ENCODE peak calls at places on chromosomes 1 and 21, in four cellular contexts. One of them, this sample, is unnamed.

GRCh38 chr1:6795661-6796060 is 10.4 kb downstream of the CAMTA1 start:
- DNase-seq in H1: no peak
- DNase-seq in H9: no peak
- DNase-seq in mesendoderm: peak; percentile 53
- DNase-seq in this sample: no peak

GRCh38 chr1:226109829-226110248 is 47.3 kb downstream of the H3-3A start:
- DNase-seq in mesendoderm: peak; percentile 93
- DNase-seq in H9: peak; percentile 84
- DNase-seq in H1: no peak
- DNase-seq in this sample: peak; percentile 87

GRCh38 chr1:119475866-119476439 is 31.1 kb upstream of the HSD3B1 start:
- DNase-seq in mesendoderm: peak; percentile 88
- DNase-seq in H1: peak; percentile 46
- DNase-seq in H9: peak; percentile 89
- DNase-seq in this sample: peak; percentile 84

GRCh38 chr1:153190373-153190772 is 12.9 kb upstream of the LELP1 start:
- DNase-seq in mesendoderm: peak; percentile 39
- DNase-seq in H9: no peak
- DNase-seq in H1: no peak
- DNase-seq in this sample: peak; percentile 65

GRCh38 chr1:87113313-87113712 is 198.9 kb downstream of the HS2ST1 start:
- DNase-seq in H1: no peak
- DNase-seq in H9: no peak
- DNase-seq in mesendoderm: no peak
- DNase-seq in this sample: no peak

GRCh38 chr1:174875306-174875705 is 124.4 kb upstream of the CACYBP start:
- DNase-seq in mesendoderm: peak; percentile 56
- DNase-seq in H9: peak; percentile 44
- DNase-seq in H1: no peak
- DNase-seq in this sample: peak; percentile 94

GRCh38 chr1:46218443-46218842 is 15.3 kb downstream of the LURAP1 start:
- DNase-seq in H9: no peak
- DNase-seq in H1: no peak
- DNase-seq in mesendoderm: no peak
- DNase-seq in this sample: no peak

GRCh38 chr1:33131191-33131590 is 50.2 kb downstream of the AZIN2 start:
- DNase-seq in mesendoderm: no peak
- DNase-seq in H1: no peak
- DNase-seq in H9: no peak
- DNase-seq in this sample: no peak

GRCh38 chr1:11682287-11682771 is 1.4 kb upstream of the MAD2L2 start:
- DNase-seq in mesendoderm: peak; percentile 66
- DNase-seq in H9: peak; percentile 83
- DNase-seq in H1: no peak
- DNase-seq in this sample: no peak

GRCh38 chr1:194208674-194209073 is 1022.3 kb upstream of the B3GALT2 start:
- DNase-seq in H9: no peak
- DNase-seq in mesendoderm: no peak
- DNase-seq in H1: no peak
- DNase-seq in this sample: no peak

GRCh38 chr1:233788687-233789086 is 115.8 kb upstream of the SLC35F3 start:
- DNase-seq in H1: no peak
- DNase-seq in mesendoderm: no peak
- DNase-seq in H9: no peak
- DNase-seq in this sample: no peak

GRCh38 chr1:100249155-100249536 is 488 bp downstream of the DBT start:
- DNase-seq in mesendoderm: no peak
- DNase-seq in H9: no peak
- DNase-seq in H1: no peak
- DNase-seq in this sample: no peak

DNA sequence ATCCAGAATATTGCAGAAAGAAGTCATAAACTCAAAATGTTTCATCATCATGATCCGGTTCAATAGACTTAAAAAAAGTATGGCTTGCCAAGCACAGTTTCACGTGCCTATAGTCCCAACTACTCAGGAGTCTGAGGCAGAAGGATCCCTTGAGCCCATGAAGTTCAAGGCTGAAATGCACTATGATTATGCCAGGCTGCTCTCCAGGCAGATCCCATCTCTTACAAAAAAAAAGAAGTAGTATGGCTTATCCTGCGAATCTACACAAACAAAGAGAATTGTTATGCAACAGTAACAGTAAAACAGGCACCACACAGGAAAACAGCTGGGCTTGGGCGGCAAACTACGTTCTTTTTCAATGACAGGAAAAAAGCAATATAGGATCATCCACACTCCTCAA is 76.2 kb downstream of the EIF4G3 start:
- DNase-seq in mesendoderm: no peak
- DNase-seq in H1: no peak
- DNase-seq in H9: no peak
- DNase-seq in this sample: peak; percentile 24
- H3K79me2 ChIP-seq in mesendoderm: peaks cover 9% of the 10 kb centered on the region
- H3K79me2 ChIP-seq in H1: no peaks in the 10 kb centered on the region
- H3K79me2 ChIP-seq in H9: peaks cover 2% of the 10 kb centered on the region
- H3K79me2 ChIP-seq in this sample: no peaks in the 10 kb centered on the region

DNA sequence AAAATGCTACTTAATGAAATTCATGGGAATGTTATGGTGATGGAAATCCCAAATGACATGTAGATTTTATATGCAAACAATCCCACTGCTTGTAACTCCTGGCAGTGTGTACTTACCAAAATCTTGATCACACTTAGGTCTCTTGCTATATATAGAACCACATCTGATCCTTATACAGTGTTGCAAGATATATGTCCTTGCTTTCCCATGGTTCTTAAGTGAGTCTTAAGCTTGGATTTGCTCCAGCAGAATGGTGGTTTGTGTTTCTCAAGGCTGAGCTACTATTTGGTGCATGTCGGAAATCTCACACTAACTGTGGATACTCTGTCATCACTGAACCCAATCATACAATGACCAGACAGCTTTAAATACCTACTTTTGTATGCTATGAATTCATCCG is 50.0 kb downstream of the KCNJ15 start:
- DNase-seq in H1: no peak
- DNase-seq in mesendoderm: no peak
- DNase-seq in H9: no peak
- DNase-seq in this sample: no peak
- H2AK5ac ChIP-seq in H1: no peak overlapping the region
- H2AK5ac ChIP-seq in mesendoderm: no peak overlapping the region
- H2AK5ac ChIP-seq in H9: no peak overlapping the region
- H2AK5ac ChIP-seq in this sample: no peak overlapping the region

GRCh38 chr1:202788800-202789199 is 19.4 kb downstream of the KDM5B start:
- DNase-seq in H1: no peak
- DNase-seq in mesendoderm: no peak
- DNase-seq in H9: no peak
- DNase-seq in this sample: no peak

GRCh38 chr1:202796670-202797069 is 11.6 kb downstream of the KDM5B start:
- DNase-seq in mesendoderm: no peak
- DNase-seq in H9: no peak
- DNase-seq in H1: no peak
- DNase-seq in this sample: no peak

GRCh38 chr1:202786804-202787203 is 21.4 kb downstream of the KDM5B start:
- DNase-seq in mesendoderm: no peak
- DNase-seq in H1: no peak
- DNase-seq in H9: no peak
- DNase-seq in this sample: no peak

GRCh38 chr1:202794049-202794725 is 14.0 kb downstream of the KDM5B start:
- DNase-seq in mesendoderm: no peak
- DNase-seq in H1: no peak
- DNase-seq in H9: no peak
- DNase-seq in this sample: peak; percentile 80

DNA sequence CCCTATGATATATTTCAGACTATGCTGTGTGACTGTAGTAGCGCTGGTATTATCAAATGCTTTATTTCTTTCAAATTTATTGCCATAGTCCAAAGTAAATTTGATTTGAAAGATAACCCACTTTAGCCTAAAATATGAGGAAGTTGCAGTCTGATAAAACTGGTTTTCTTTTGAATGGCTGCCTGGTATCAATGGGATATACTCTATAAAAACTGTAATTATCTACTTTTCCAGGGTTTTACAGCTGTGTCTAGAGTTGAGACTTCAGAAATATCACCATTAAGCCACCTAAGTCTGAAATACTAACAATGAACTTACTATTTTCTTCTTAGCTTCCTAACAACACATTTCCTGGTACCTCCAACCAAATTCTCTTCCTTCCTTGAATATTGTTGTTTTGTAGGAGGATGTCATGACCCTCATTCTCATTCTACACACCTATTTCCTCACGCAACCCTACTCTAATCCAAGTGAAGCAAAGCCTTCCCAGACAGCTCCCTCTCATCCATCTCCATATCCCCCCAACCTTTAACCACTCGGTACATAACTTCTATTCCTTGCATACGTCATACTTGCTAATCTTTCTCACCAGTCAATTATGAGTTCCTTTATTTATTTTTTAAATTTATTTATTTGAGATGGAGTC is 17.0 kb downstream of the KDM5B start:
- DNase-seq in H9: no peak
- DNase-seq in H1: no peak
- DNase-seq in mesendoderm: no peak
- DNase-seq in this sample: no peak
- H3K79me2 ChIP-seq in H9: peaks cover 53% of the 10 kb centered on the region
- H3K79me2 ChIP-seq in H1: peaks cover 23% of the 10 kb centered on the region
- H3K79me2 ChIP-seq in mesendoderm: peaks cover 71% of the 10 kb centered on the region
- H3K79me2 ChIP-seq in this sample: peaks cover 12% of the 10 kb centered on the region

GRCh38 chr1:67257173-67257535 is 50.5 kb upstream of the IL12RB2 start:
- DNase-seq in H1: no peak
- DNase-seq in mesendoderm: no peak
- DNase-seq in H9: no peak
- DNase-seq in this sample: no peak

GRCh38 chr1:67261646-67262045 is 46.0 kb upstream of the IL12RB2 start:
- DNase-seq in H9: peak; percentile 39
- DNase-seq in mesendoderm: peak; percentile 33
- DNase-seq in H1: no peak
- DNase-seq in this sample: no peak

GRCh38 chr1:67256291-67257172 is 51.1 kb upstream of the IL12RB2 start:
- DNase-seq in H9: no peak
- DNase-seq in mesendoderm: peak; percentile 58
- DNase-seq in H1: no peak
- DNase-seq in this sample: no peak
- H2AK5ac ChIP-seq in H9: no peak overlapping the region
- H2AK5ac ChIP-seq in mesendoderm: no peak overlapping the region
- H2AK5ac ChIP-seq in H1: no peak overlapping the region
- H2AK5ac ChIP-seq in this sample: no peak overlapping the region

GRCh38 chr1:214473392-214473791 is 78.0 kb downstream of the PTPN14 start:
- DNase-seq in H1: no peak
- DNase-seq in H9: no peak
- DNase-seq in mesendoderm: peak; percentile 85
- DNase-seq in this sample: no peak
- H3K79me2 ChIP-seq in H1: peaks cover 4% of the 10 kb centered on the region
- H3K79me2 ChIP-seq in H9: peaks cover 23% of the 10 kb centered on the region
- H3K79me2 ChIP-seq in mesendoderm: peaks cover 71% of the 10 kb centered on the region
- H3K79me2 ChIP-seq in this sample: peaks cover 10% of the 10 kb centered on the region

GRCh38 chr1:4425892-4426291 is 228.5 kb upstream of the AJAP1 start:
- DNase-seq in H9: peak; percentile 94
- DNase-seq in H1: no peak
- DNase-seq in mesendoderm: peak; percentile 60
- DNase-seq in this sample: no peak

GRCh38 chr1:4424254-4424653 is 230.2 kb upstream of the AJAP1 start:
- DNase-seq in mesendoderm: no peak
- DNase-seq in H9: no peak
- DNase-seq in H1: no peak
- DNase-seq in this sample: no peak

GRCh38 chr1:4424766-4425165 is 229.6 kb upstream of the AJAP1 start:
- DNase-seq in mesendoderm: no peak
- DNase-seq in H9: no peak
- DNase-seq in H1: no peak
- DNase-seq in this sample: no peak

DNA sequence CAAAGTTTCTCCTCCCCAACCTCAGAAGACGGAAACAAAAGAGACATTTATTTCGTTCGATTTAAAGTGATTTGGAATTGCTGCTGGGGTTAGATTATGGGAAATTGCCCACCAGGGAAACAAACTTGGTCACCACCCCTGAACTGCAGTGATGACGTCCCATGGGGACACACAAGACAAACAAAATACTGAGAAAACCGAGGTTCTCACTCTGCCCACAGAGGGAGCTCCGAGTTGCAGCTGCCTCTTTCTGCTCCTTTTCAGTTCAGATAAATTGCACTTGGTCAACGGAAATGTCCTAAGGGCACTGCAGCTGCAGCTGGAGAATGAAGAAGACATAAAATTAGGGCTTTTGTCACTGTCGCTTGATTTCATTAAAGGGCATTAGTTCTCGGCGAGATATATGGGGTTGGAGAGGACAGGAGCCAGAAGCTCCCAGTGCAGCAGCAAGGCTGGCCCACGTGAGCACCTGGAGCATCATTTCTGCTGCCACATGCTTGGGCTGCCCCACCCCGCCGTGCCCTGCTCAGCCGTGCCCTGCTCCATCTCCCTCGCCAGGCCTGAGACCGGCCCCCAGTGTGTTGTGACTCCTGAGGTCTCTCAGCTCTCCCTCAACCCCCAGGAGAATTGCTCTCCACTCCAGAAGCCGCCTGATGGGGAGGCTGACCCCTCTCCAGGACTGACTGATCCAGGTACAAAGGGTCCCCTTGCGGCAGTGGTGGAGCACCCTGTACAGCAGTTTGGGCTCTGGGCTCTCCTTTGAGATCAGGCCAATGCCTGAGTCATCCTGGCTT is 231.7 kb upstream of the AJAP1 start:
- DNase-seq in H1: no peak
- DNase-seq in H9: peak; percentile 65
- DNase-seq in mesendoderm: peak; percentile 65
- DNase-seq in this sample: no peak
- H2AK5ac ChIP-seq in H1: no peak overlapping the region
- H2AK5ac ChIP-seq in H9: no peak overlapping the region
- H2AK5ac ChIP-seq in mesendoderm: no peak overlapping the region
- H2AK5ac ChIP-seq in this sample: no peak overlapping the region

GRCh38 chr1:208238710-208239517 is 5.3 kb downstream of the PLXNA2 start:
- DNase-seq in mesendoderm: peak; percentile 87
- DNase-seq in H9: peak; percentile 77
- DNase-seq in H1: no peak
- DNase-seq in this sample: peak; percentile 68
- H3K79me2 ChIP-seq in mesendoderm: peaks cover 77% of the 10 kb centered on the region
- H3K79me2 ChIP-seq in H9: no peaks in the 10 kb centered on the region
- H3K79me2 ChIP-seq in H1: no peaks in the 10 kb centered on the region
- H3K79me2 ChIP-seq in this sample: peaks cover 34% of the 10 kb centered on the region